ENCODE peak calls at places on chromosomes 16 and 17, in four cellular contexts. R is stomach, E is suprapubic skin, P is K562. A is an unnamed sample. For H3K4me1, the result is how much of the 10 kb centered on the place peaks cover.

GRCh38 chr17:58202859-58203258 is 10.3 kb downstream of the EPX start:
- DNase-seq in R (no peak), E (no peak), P (no peak), A (no peak)

GRCh38 chr17:10492004-10492403 is 22.6 kb upstream of the MYH4 start:
- DNase-seq in R (no peak), E (no peak), P (no peak), A (no peak)

GRCh38 chr16:23141959-23142740 is 7.1 kb downstream of the USP31 start:
- DNase-seq in R (no peak), E (no peak), P (no peak), A (no peak)

GRCh38 chr17:33334703-33335102 is 41.6 kb upstream of the ASIC2 start:
- DNase-seq in R (no peak), E (no peak), P (no peak), A (no peak)

GRCh38 chr17:44850612-44851011 is 2.9 kb downstream of the HIGD1B start:
- DNase-seq in R (no peak), E (no peak), P (no peak), A (no peak)

GRCh38 chr16:66551362-66551761 is 1.0 kb upstream of the CKLF start:
- DNase-seq in R (no peak), E (no peak), P (peak), A (no peak)

GRCh38 chr17:75910699-75911098 is 6.0 kb upstream of the MRPL38 start:
- DNase-seq in R (peak), E (no peak), P (no peak), A (no peak)

GRCh38 chr17:4739122-4740024 is at the start of the genes CXCL16 and ZMYND15:
- DNase-seq in R (peak), E (peak), P (peak), A (peak)

GRCh38 chr17:4499431-4500187 is 928 bp downstream of the SPNS2 start:
- DNase-seq in R (no peak), E (no peak), P (no peak), A (no peak)

GRCh38 chr17:42720996-42721583 is 23.8 kb downstream of the EZH1 start:
- DNase-seq in R (no peak), E (no peak), P (peak), A (no peak)

GRCh38 chr17:42783062-42783777 is 2.8 kb downstream of the WNK4 start:
- DNase-seq in R (no peak), E (no peak), P (no peak), A (no peak)

GRCh38 chr17:7886227-7887037 is 2.2 kb upstream of the CHD3 start:
- DNase-seq in R (peak), E (no peak), P (peak), A (peak)

GRCh38 chr17:7043544-7044268 is at the start of gene SLC16A11:
- DNase-seq in R (peak), E (no peak), P (no peak), A (peak)

GRCh38 chr16:84729716-84730320 is 30.0 kb downstream of the USP10 start:
- DNase-seq in R (no peak), E (no peak), P (no peak), A (no peak)

GRCh38 chr16:30004811-30005242 is 6.0 kb downstream of the DOC2A start:
- DNase-seq in R (peak), E (no peak), P (no peak), A (peak)

GRCh38 chr17:73841431-73842060 is 197.3 kb upstream of the SDK2 start:
- DNase-seq in R (no peak), E (no peak), P (no peak), A (no peak)

GRCh38 chr17:72334205-72334604 is 213.4 kb downstream of the SOX9 start:
- DNase-seq in R (no peak), E (no peak), P (no peak), A (no peak)

GRCh38 chr17:10875984-10876555 is 38.2 kb upstream of the PIRT start:
- DNase-seq in R (peak), E (no peak), P (peak), A (peak)

GRCh38 chr16:11907160-11907970 is 8.4 kb downstream of the GSPT1 start:
- DNase-seq in R (no peak), E (no peak), P (no peak), A (no peak)

GRCh38 chr16:57111420-57111819 is 19.0 kb downstream of the CPNE2 start:
- DNase-seq in R (no peak), E (no peak), P (no peak), A (no peak)

GRCh38 chr17:54662978-54663876 is 237.4 kb upstream of the TOM1L1 start:
- DNase-seq in R (no peak), E (no peak), P (no peak), A (peak)

GRCh38 chr17:68512247-68512966 is at the start of gene PRKAR1A:
- DNase-seq in R (peak), E (peak), P (peak), A (peak)
- TF ChIP-seq EP300 in R (no peak), E (no peak), P (no peak), A (peak)

DNA sequence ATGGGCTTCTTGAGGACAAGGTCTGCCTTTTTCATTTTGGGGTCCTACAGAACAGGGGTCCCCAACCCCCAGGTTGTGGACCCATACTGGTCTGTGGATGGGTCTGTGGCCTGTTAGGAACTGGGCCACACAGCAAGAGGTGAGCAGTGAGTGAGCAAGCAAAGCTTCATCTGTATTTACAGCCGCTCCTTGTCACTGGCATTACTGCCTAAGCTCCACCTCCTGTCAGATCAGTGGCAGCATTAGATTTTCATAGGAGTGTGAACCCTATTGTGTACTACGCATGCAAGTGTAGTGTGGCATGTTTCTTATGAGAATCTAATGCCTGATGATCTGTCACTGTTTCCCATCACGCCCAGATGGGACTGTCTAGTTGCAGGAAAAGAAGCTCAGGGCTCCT is 33.9 kb downstream of the ERN1 start:
- DNase-seq in R (no peak), E (no peak), P (no peak), A (no peak)
- H3K4me1 ChIP-seq in R (half or more), E (under half), P (under half), A (under half)

GRCh38 chr17:78423961-78424747 is 45.7 kb downstream of the PGS1 start:
- DNase-seq in R (no peak), E (no peak), P (no peak), A (no peak)

GRCh38 chr17:78427140-78427539 is 48.7 kb downstream of the PGS1 start:
- DNase-seq in R (no peak), E (no peak), P (no peak), A (no peak)

GRCh38 chr17:78428025-78428575 is 49.7 kb downstream of the PGS1 start:
- DNase-seq in R (no peak), E (no peak), P (no peak), A (no peak)

GRCh38 chr17:78425429-78425828 is 47.0 kb downstream of the PGS1 start:
- DNase-seq in R (no peak), E (no peak), P (no peak), A (no peak)

GRCh38 chr17:78426293-78426879 is 47.9 kb downstream of the PGS1 start:
- DNase-seq in R (no peak), E (no peak), P (no peak), A (no peak)
- TF ChIP-seq POLR2AphosphoS5 in R (no peak), E (no peak), P (no peak), A (no peak)

GRCh38 chr16:68236804-68237242 is 896 bp upstream of the ESRP2 start:
- DNase-seq in R (no peak), E (no peak), P (no peak), A (peak)

GRCh38 chr16:68235882-68236803 is at the start of gene ESRP2:
- DNase-seq in R (peak), E (peak), P (no peak), A (peak)

GRCh38 chr16:68238029-68238345 is 2.1 kb upstream of the ESRP2 start:
- DNase-seq in R (no peak), E (no peak), P (no peak), A (no peak)

GRCh38 chr16:68235105-68235881 is 634 bp downstream of the ESRP2 start:
- DNase-seq in R (peak), E (no peak), P (no peak), A (peak)

GRCh38 chr16:68237243-68238028 is 1.5 kb upstream of the ESRP2 start:
- DNase-seq in R (peak), E (peak), P (no peak), A (peak)
- TF ChIP-seq EP300 in R (peak), E (no peak), P (no peak), A (no peak)

GRCh38 chr17:49452173-49452572 is 37.5 kb upstream of the PHB1 start:
- DNase-seq in R (no peak), E (no peak), P (peak), A (no peak)
- H3K4me1 ChIP-seq in R (under half), E (under half), P (under half), A (under half)